ENCODE peak calls at places on chromosome 11, in five cellular contexts. V is H9, S is neuronal stem cell, B is H1, X is trophoblast cell. Z is an unnamed sample.

GRCh38 chr11:29679996-29680395 is 336.8 kb downstream of the KCNA4 start:
- DNase-seq in V (no peak), S (no peak), B (no peak), X (no peak), Z (no peak)

GRCh38 chr11:118010738-118011461 is 24.7 kb downstream of the IL10RA start:
- DNase-seq in V (no peak), S (no peak), B (no peak), X (peak; percentile 36), Z (no peak)

GRCh38 chr11:24502425-24502824 is 5.6 kb downstream of the LUZP2 start:
- DNase-seq in V (no peak), S (no peak), B (no peak), X (no peak), Z (no peak)

GRCh38 chr11:103671143-103671651 is 365.2 kb upstream of the DDI1 start:
- DNase-seq in V (no peak), S (no peak), B (no peak), X (no peak), Z (no peak)

GRCh38 chr11:46120361-46120710 is 918 bp downstream of the PHF21A start:
- DNase-seq in V (no peak), S (no peak), B (no peak), X (peak; percentile 27), Z (no peak)

GRCh38 chr11:66818231-66818955 is 24.8 kb upstream of the RCE1 start:
- DNase-seq in V (no peak), S (no peak), B (no peak), X (peak; percentile 7), Z (no peak)

GRCh38 chr11:118650366-118650765 is 29.1 kb downstream of the TREH start:
- DNase-seq in V (no peak), S (no peak), B (no peak), X (no peak), Z (no peak)

GRCh38 chr11:120125005-120125404 is 12.9 kb downstream of the TRIM29 start:
- DNase-seq in V (no peak), S (no peak), B (no peak), X (peak; percentile 83), Z (peak; percentile 68)

DNA sequence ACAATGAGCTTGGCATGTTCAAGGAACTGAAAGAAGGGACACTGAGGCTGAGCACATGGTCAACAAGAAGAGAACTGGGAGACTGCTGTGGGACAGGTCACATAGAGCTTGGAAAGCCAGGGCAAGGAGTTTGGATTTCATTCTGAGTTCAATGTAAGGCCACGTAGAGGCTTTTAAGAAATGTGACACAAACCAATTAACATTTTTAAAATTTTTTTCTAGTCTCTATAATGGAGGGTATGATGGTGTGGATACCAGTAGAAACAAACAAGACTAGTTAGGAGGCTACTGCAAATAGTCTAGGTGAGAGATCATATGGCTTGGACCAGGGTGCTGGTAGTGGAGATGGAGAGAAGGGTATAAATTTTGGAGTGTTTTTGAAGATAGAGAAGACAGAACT is 56.7 kb downstream of the RAB30 start:
- DNase-seq in V (no peak), S (no peak), B (no peak), X (peak; percentile 87), Z (no peak)
- H3K4me1 ChIP-seq in V (no peaks in the 10 kb centered on the region), S (peaks cover 7% of the 10 kb centered on the region), B (no peaks in the 10 kb centered on the region), X (no peaks in the 10 kb centered on the region), Z (peaks cover 10% of the 10 kb centered on the region)

GRCh38 chr11:122155765-122156527 is 39.9 kb upstream of the BLID start:
- DNase-seq in V (no peak), S (no peak), B (no peak), X (no peak), Z (no peak)
- H4K8ac ChIP-seq in V (no peak overlapping the region), S (no peak overlapping the region), B (no peak overlapping the region), X (no peak overlapping the region), Z (peak overlapping the region; percentile 41)

DNA sequence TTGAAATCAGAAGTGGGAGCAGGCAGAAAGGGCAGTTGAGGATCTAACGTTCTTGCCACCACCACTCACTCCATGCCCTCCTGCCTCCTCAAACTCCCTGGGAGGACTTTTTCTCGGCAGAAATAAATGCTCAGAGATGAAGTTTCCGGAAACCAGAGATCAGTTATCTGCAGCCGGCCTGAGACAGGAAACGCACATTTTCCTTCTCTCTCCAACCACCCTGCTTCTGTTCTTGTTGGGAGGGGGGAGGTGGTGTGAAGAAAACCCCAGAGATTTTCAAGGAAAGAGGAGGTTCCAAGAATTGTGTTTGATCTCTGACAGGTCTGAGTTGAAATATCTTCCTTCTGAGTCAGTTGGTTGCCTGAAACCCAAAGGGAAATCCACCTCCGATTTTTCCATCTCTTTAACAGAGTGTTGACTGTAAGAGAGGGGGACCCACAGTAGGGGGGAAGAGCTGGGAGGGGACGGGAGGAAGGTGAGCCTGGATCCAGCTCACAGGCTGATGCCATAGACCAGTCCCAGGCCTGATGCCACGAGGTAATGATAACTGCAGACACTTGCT is 100.8 kb downstream of the TRAF6 start:
- DNase-seq in V (no peak), S (no peak), B (no peak), X (no peak), Z (peak; percentile 60)
- H2BK12ac ChIP-seq in V (no peak overlapping the region), S (no peak overlapping the region), B (no peak overlapping the region), X (peak overlapping the region; percentile 47), Z (peak overlapping the region; percentile 19)

GRCh38 chr11:12196862-12197261 is 86.5 kb downstream of the MICAL2 start:
- DNase-seq in V (no peak), S (no peak), B (no peak), X (peak; percentile 25), Z (no peak)
- H3K4me1 ChIP-seq in V (no peaks in the 10 kb centered on the region), S (no peaks in the 10 kb centered on the region), B (no peaks in the 10 kb centered on the region), X (peaks cover 34% of the 10 kb centered on the region), Z (peaks cover 25% of the 10 kb centered on the region)

DNA sequence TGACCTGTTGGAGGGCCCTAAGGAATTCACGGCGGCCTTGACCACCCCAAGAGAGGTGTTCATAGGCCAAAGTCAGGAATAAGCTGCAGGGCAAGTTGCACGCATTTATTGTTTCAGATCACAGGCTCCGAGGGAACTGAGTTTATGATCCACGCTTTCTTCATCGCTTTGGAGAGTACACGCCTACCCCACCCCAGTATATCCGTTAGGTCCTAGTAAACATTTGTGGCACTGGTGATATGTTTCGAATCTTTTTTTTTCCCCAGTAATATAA is 816 bp downstream of the GANAB start:
- DNase-seq in V (no peak), S (no peak), B (no peak), X (peak; percentile 12), Z (no peak)
- H4K8ac ChIP-seq in V (no peak overlapping the region), S (no peak overlapping the region), B (peak overlapping the region; percentile 98), X (peak overlapping the region; percentile 94), Z (no peak overlapping the region)

DNA sequence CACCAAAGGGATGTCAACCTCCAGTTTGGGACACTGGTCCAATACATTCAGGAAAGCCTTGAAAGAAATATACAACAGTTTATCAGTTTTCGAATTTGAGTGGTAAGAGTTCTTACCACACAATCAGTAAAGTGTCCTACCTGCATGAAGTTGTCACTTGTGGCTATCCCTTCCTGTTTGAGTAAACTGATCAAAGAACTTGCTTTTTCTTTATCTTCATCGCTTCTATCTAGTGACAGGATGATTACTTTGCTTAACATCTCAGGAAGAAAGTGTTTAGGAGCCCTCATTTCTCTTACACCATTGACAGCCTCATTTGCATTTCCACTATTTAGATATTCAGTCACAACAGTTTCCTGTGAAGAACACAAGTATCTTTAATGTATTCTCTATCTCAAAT is 8.4 kb downstream of the EIF4G2 start:
- DNase-seq in V (no peak), S (no peak), B (no peak), X (no peak), Z (no peak)
- H2BK12ac ChIP-seq in V (no peak overlapping the region), S (no peak overlapping the region), B (no peak overlapping the region), X (no peak overlapping the region), Z (no peak overlapping the region)

Z was measured in mesenchymal stem cell.